ENCODE peak calls at places on chromosomes 7 and 10, in five cellular contexts. One of them, this sample, is unnamed.

GRCh38 chr10:72261323-72262018 is 12.3 kb upstream of the DDIT4 start:
- DNase-seq in Caki2: peak
- DNase-seq in progenitor cell of endocrine pancreas: no peak
- DNase-seq in T-helper 9 cell: no peak
- DNase-seq in HEK293T: no peak
- DNase-seq in this sample: no peak

GRCh38 chr7:73397936-73398335 is 35.6 kb upstream of the FZD9 start:
- DNase-seq in T-helper 9 cell: no peak
- DNase-seq in progenitor cell of endocrine pancreas: no peak
- DNase-seq in HEK293T: no peak
- DNase-seq in Caki2: no peak
- DNase-seq in this sample: no peak

GRCh38 chr10:123571978-123572377 is 94.2 kb upstream of the GPR26 start:
- DNase-seq in T-helper 9 cell: no peak
- DNase-seq in HEK293T: no peak
- DNase-seq in progenitor cell of endocrine pancreas: no peak
- DNase-seq in Caki2: no peak
- DNase-seq in this sample: no peak

GRCh38 chr10:110864662-110865140 is 7.0 kb upstream of the PDCD4 start:
- DNase-seq in T-helper 9 cell: peak
- DNase-seq in progenitor cell of endocrine pancreas: no peak
- DNase-seq in Caki2: no peak
- DNase-seq in HEK293T: no peak
- DNase-seq in this sample: no peak

GRCh38 chr10:3499120-3499519 is 285.9 kb downstream of the KLF6 start:
- DNase-seq in T-helper 9 cell: no peak
- DNase-seq in HEK293T: no peak
- DNase-seq in progenitor cell of endocrine pancreas: no peak
- DNase-seq in Caki2: no peak
- DNase-seq in this sample: no peak

GRCh38 chr10:113042961-113043360 is 92.9 kb downstream of the TCF7L2 start:
- DNase-seq in Caki2: no peak
- DNase-seq in HEK293T: no peak
- DNase-seq in progenitor cell of endocrine pancreas: no peak
- DNase-seq in T-helper 9 cell: no peak
- DNase-seq in this sample: no peak

GRCh38 chr10:70513848-70514309 is 35.3 kb downstream of the PALD1 start:
- DNase-seq in Caki2: no peak
- DNase-seq in progenitor cell of endocrine pancreas: no peak
- DNase-seq in T-helper 9 cell: no peak
- DNase-seq in HEK293T: no peak
- DNase-seq in this sample: no peak

GRCh38 chr7:2968176-2968575 is 75.5 kb downstream of the CARD11 start:
- DNase-seq in progenitor cell of endocrine pancreas: no peak
- DNase-seq in T-helper 9 cell: no peak
- DNase-seq in HEK293T: peak
- DNase-seq in Caki2: no peak
- DNase-seq in this sample: no peak

GRCh38 chr10:131921191-131921590 is 20.4 kb downstream of the PPP2R2D start:
- DNase-seq in T-helper 9 cell: no peak
- DNase-seq in HEK293T: no peak
- DNase-seq in progenitor cell of endocrine pancreas: no peak
- DNase-seq in Caki2: no peak
- DNase-seq in this sample: no peak

GRCh38 chr10:68628576-68629127 is 68.5 kb downstream of the TET1 start:
- DNase-seq in Caki2: no peak
- DNase-seq in progenitor cell of endocrine pancreas: no peak
- DNase-seq in T-helper 9 cell: no peak
- DNase-seq in HEK293T: no peak
- DNase-seq in this sample: no peak

GRCh38 chr7:106421181-106421762 is 136.5 kb upstream of the NAMPT start:
- DNase-seq in T-helper 9 cell: no peak
- DNase-seq in progenitor cell of endocrine pancreas: no peak
- DNase-seq in Caki2: peak
- DNase-seq in HEK293T: no peak
- DNase-seq in this sample: no peak

GRCh38 chr7:92131093-92131492 is 3.2 kb downstream of the CYP51A1 start:
- DNase-seq in progenitor cell of endocrine pancreas: no peak
- DNase-seq in T-helper 9 cell: no peak
- DNase-seq in Caki2: no peak
- DNase-seq in HEK293T: no peak
- DNase-seq in this sample: no peak

This sample was measured in type B pancreatic cell.